ENCODE peak calls at places on chromosomes 2 and 18, in six cellular contexts. A is fibroblast of the aortic adventitia, P is NB4, Y is gastrocnemius medialis, D is HFF-Myc, Q is BJ. E is an unnamed sample.

GRCh38 chr2:172552547-172553291 is 3.2 kb upstream of the PDK1 start:
- DNase-seq in D (no peak), P (peak), Q (no peak), A (peak), Y (no peak), E (peak)

GRCh38 chr2:11417946-11418585 is 47.9 kb downstream of the E2F6 start:
- DNase-seq in Q (no peak), D (peak), Y (no peak), P (peak), A (no peak), E (no peak)

GRCh38 chr2:15096873-15097272 is 464.3 kb downstream of the NBAS start:
- DNase-seq in D (no peak), Q (no peak), P (no peak), A (no peak), Y (no peak), E (no peak)

GRCh38 chr2:199309973-199310372 is 147.8 kb downstream of the SATB2 start:
- DNase-seq in Q (no peak), D (no peak), P (no peak), Y (no peak), A (no peak), E (no peak)

GRCh38 chr2:190722061-190722759 is 73.3 kb downstream of the NAB1 start:
- DNase-seq in A (peak), P (no peak), Y (no peak), D (no peak), Q (no peak), E (no peak)

GRCh38 chr18:44495151-44495550 is 185.5 kb upstream of the SETBP1 start:
- DNase-seq in D (no peak), P (no peak), Q (no peak), A (no peak), Y (no peak), E (no peak)

GRCh38 chr2:45009303-45009927 is at the start of gene SIX2:
- DNase-seq in Q (peak), A (peak), D (peak), Y (peak), P (peak), E (peak)

GRCh38 chr18:54794819-54795218 is 33.5 kb upstream of the RAB27B start:
- DNase-seq in Y (no peak), D (no peak), Q (no peak), A (no peak), P (no peak), E (no peak)

GRCh38 chr2:6827516-6828298 is 38.0 kb downstream of the CMPK2 start:
- DNase-seq in D (no peak), Y (no peak), A (peak), Q (peak), P (peak), E (no peak)

GRCh38 chr2:64548795-64549194 is 24.7 kb downstream of the AFTPH start:
- DNase-seq in A (no peak), Y (no peak), D (no peak), Q (no peak), P (no peak), E (no peak)

GRCh38 chr2:230749111-230749510 is 36.5 kb downstream of the CAB39 start:
- DNase-seq in Q (no peak), D (no peak), P (no peak), A (peak), Y (no peak), E (no peak)

GRCh38 chr2:160388464-160389263 is 104.9 kb downstream of the RBMS1 start:
- DNase-seq in Q (no peak), A (no peak), Y (no peak), D (no peak), P (peak), E (no peak)

GRCh38 chr2:157875720-157876065 is 437 bp downstream of the ACVR1 start:
- DNase-seq in Y (no peak), Q (no peak), P (no peak), D (no peak), A (peak), E (no peak)

GRCh38 chr18:31206787-31207381 is 44.2 kb upstream of the DSC1 start:
- DNase-seq in Y (no peak), A (no peak), P (peak), Q (no peak), D (no peak), E (no peak)

GRCh38 chr2:147483293-147483669 is 361.5 kb upstream of the ACVR2A start:
- DNase-seq in P (no peak), Q (no peak), D (no peak), A (no peak), Y (no peak), E (no peak)

GRCh38 chr2:127083819-127084503 is 23.0 kb downstream of the BIN1 start:
- DNase-seq in Y (peak), D (no peak), A (peak), P (peak), Q (peak), E (peak)

GRCh38 chr2:42317486-42317885 is 43.5 kb downstream of the COX7A2L start:
- DNase-seq in P (no peak), D (no peak), Q (no peak), Y (no peak), A (no peak), E (no peak)

GRCh38 chr2:26559556-26559955 is 81.6 kb downstream of the CIB4 start:
- DNase-seq in Q (no peak), D (no peak), A (no peak), P (no peak), Y (no peak), E (no peak)

GRCh38 chr2:60794271-60794863 is 38.3 kb downstream of the PAPOLG start:
- DNase-seq in P (peak), Q (no peak), D (no peak), A (peak), Y (no peak), E (no peak)

GRCh38 chr2:238874330-238875050 is 26.6 kb downstream of the TWIST2 start:
- DNase-seq in A (peak), D (no peak), Y (no peak), P (no peak), Q (no peak), E (no peak)

GRCh38 chr2:177078416-177078815 is 134.2 kb upstream of the HNRNPA3 start:
- DNase-seq in P (peak), Y (no peak), D (no peak), Q (no peak), A (peak), E (no peak)

GRCh38 chr2:38862481-38862880 is 13.3 kb downstream of the DHX57 start:
- DNase-seq in D (no peak), A (no peak), Y (no peak), P (no peak), Q (no peak), E (peak)

GRCh38 chr18:53943463-53943862 is 281.0 kb downstream of the MBD2 start:
- DNase-seq in D (no peak), A (no peak), Q (no peak), Y (no peak), P (no peak), E (no peak)

DNA sequence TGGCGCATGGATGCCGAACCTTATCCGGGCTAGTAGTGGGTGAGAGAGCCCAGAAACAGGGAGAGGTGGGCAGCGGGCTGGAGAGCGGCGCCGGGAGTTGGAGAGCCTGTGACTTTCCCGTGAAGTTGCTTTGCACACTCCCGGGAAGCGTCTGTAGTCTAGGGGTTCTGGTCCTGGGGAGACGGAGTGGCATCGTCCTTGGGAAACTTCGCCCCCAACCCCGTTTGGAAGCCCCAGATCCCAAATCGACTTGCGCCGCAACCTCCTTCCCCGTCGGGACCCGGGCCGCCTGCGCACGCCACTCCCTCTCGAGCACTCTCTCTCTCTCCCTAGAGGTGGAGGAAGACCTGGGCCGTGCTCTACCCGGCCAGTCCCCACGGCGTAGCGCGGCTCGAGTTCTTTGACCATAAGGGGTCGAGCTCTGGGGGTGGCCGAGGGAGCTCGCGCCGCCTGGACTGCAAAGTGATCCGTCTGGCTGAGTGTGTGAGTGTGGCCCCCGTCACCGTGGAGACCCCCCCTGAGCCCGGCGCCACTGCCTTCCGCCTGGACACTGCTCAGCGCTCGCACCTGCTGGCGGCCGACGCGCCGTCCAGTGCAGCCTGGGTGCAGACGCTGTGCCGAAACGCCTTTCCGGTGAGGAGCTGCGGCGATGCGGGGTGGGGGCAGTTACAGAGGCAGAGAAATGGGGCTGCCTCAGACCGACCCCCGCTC is 456 bp downstream of the DOK1 start:
- DNase-seq in Q (no peak), Y (no peak), P (peak), A (no peak), D (no peak), E (no peak)
- H3K4me3 ChIP-seq in Q (peak), Y (peak), P (peak), A (peak), D (peak), E (peak)

DNA sequence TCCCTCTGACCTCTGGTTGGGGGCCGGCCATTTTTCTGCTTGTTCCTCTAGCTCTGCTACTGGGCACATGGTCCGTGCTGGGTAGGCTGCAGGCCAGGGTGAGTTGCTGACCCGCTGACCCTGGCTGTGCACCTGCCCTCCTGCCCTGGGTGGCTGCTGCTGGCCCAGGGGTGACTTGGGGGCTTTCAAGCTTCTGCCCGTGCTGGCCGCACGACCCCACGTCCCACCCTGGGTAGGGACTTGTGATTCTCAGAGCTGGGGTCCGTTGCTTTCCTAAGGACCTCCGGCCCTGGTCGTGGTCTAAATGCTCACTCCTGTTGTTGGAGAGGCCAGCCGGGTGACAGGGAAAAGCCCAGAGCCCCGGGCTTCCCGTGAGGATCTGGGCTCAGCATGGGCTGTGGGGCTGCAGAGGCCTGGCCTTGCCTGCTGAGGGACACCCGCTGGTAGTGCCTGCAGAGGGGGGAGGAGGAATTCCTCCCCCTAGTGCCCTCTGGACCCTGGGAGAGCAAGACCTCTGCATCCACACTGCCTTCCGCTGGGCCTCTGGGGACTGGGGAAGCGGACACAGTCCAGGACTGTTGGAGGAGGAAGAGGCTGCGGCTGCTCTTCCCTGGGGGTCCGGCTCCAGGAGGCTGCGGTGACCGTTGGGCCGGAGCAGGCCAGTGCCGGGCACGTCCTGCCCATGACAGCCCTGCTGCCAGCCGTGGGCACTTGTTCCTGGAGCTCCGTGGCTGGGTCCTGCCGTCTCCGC is 6.3 kb upstream of the GAL3ST2 start:
- DNase-seq in Q (no peak), A (no peak), P (no peak), Y (no peak), D (no peak), E (no peak)
- TF ChIP-seq CTCF in Q (no peak), A (no peak), P (no peak), Y (no peak), D (no peak), E (no peak)

DNA sequence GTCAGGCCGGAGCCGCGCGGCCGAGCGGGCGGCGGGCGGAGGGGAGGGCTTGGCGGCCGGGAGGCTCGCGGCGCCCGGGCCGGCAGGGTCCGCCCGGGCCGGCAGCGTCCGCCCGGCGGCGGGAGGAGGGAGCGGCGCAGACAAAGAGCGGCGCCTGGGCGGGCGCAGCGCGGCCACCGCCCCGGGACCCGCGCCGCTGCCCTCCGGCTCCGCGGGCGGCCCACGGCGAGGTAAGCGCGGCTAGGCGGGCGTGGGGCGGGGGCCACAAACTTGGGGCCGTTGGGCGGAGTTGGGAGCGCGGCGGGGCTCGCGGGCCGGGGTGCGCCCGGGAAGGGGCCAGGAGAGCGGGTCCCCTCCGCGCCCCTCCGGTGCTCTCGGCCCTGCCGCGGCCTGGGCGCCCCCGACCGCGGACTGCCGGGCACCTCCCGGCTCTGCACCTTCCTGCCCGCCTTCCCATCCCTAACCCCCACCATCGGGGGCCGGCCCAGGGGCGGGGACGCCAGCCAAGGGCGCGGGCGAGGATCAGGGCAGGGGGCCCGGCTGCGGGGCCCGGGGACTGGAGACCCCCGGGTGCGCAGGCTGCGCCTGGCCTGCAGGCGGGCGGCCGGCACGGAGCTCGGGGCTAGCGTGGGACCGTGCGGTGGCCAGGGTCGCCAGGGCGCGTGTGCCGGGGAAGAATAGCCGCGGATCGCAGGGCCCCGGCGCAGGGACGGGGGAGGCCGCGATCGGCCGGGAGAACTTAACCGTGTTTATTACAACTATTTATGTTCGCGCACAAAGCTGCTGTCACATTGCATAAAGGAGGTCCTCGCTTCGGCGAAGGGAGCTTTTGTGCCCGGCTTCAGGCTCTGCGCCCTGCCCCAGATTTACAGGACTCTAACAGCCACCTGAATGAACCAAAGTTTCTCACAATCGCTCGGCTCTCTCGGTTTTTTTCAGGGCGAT is at the start of gene NCK2:
- DNase-seq in Q (no peak), A (peak), D (no peak), P (peak), Y (no peak), E (no peak)
- H3K4me3 ChIP-seq in Q (peak), A (peak), D (peak), P (peak), Y (peak), E (peak)

GRCh38 chr2:109384308-109385271 is 229.2 kb downstream of the SEPTIN10 start:
- DNase-seq in Y (no peak), Q (no peak), D (no peak), P (peak), A (no peak), E (no peak)

GRCh38 chr2:109385506-109385905 is 228.3 kb downstream of the SEPTIN10 start:
- DNase-seq in Y (no peak), Q (no peak), D (no peak), P (no peak), A (no peak), E (no peak)

GRCh38 chr2:109386004-109386695 is 227.6 kb downstream of the SEPTIN10 start:
- DNase-seq in Y (no peak), P (no peak), A (no peak), D (no peak), Q (no peak), E (no peak)

GRCh38 chr2:109388018-109388417 is 225.7 kb downstream of the SEPTIN10 start:
- DNase-seq in P (no peak), Q (no peak), A (no peak), Y (no peak), D (no peak), E (no peak)

GRCh38 chr2:109387221-109387735 is 226.5 kb downstream of the SEPTIN10 start:
- DNase-seq in Y (no peak), D (no peak), A (no peak), P (no peak), Q (no peak), E (no peak)
- TF ChIP-seq CTCF in Y (no peak), D (no peak), A (no peak), P (no peak), Q (no peak), E (no peak)

GRCh38 chr18:75391275-75392115 is 36.0 kb downstream of the SMIM21 start:
- DNase-seq in D (no peak), Q (no peak), Y (no peak), A (no peak), P (no peak), E (no peak)
- H3K4me3 ChIP-seq in D (no peak), Q (no peak), Y (no peak), A (no peak), P (no peak), E (no peak)

DNA sequence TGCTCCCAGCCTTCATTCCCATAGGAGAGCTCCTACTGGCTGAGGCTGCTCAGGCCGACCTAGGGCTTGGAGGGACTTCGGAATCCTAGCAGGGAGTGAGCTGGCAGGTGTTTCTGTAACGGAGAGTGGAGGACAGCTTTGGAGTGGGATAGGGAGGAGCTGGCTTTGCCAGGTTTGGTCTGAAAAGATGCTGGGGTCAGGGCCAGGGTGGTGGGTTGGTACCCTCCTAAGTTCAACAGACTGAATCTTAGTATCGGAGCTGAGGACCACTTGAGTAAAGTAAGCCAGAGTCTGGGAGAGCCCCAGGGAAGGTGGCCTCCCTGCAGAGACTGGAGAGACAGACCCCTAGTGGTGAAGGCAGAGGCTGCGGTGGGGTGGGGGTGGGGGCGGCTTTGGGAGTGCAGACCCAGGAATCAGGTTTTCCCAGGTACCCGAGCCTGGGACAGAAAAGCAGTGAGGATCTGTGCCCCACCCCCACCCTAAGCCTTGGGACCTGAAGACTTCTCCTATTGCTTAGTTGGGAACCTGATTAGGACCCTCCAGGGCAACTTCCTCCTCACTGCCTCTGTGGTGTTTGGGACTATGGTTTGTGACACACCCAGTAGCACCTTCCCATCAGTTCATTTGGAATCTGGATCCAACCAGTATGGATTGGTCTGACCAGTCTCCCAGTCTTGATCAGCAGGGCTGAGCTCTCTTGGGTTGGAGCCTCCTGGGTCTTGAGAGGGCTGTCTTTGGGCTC is 3.0 kb downstream of the CNNM4 start:
- DNase-seq in Y (no peak), P (peak), D (no peak), A (peak), Q (no peak), E (no peak)
- TF ChIP-seq CTCF in Y (peak), P (peak), D (peak), A (peak), Q (peak), E (peak)

GRCh38 chr2:120442923-120443571 is 97.1 kb downstream of the INHBB start:
- DNase-seq in A (no peak), D (no peak), Y (no peak), Q (no peak), P (no peak), E (no peak)
- H3K4me3 ChIP-seq in A (no peak), D (no peak), Y (peak), Q (no peak), P (no peak), E (peak)

DNA sequence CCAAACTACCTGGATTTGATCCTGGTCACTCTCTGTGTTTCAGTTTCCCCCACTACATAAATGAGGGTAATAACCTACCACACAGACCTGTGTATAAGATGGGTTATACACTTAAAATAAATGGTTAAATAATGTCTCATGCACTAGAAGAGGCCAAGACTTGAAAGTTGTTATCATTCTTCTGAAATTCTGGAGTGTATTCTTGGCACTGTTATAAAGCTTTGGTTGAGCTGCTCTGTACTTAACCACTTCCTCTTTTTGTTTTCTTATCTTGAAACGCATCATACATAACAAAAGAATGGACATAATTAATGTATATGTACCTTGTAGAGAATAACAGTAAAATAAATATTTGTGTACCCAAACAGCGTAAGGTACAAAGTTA is 281.0 kb downstream of the AFF3 start:
- DNase-seq in D (no peak), P (peak), Y (no peak), Q (no peak), A (peak), E (no peak)
- TF ChIP-seq CTCF in D (no peak), P (no peak), Y (no peak), Q (no peak), A (no peak), E (no peak)

GRCh38 chr2:73979021-73979420 is 5.7 kb upstream of the TET3 start:
- DNase-seq in Q (no peak), A (no peak), Y (no peak), P (no peak), D (no peak), E (no peak)

GRCh38 chr2:73979686-73980085 is 5.0 kb upstream of the TET3 start:
- DNase-seq in Y (no peak), Q (peak), A (peak), D (no peak), P (peak), E (peak)

GRCh38 chr2:73982140-73982617 is 2.5 kb upstream of the TET3 start:
- DNase-seq in P (no peak), Y (no peak), Q (no peak), A (peak), D (no peak), E (no peak)

GRCh38 chr2:73981081-73981968 is 3.4 kb upstream of the TET3 start:
- DNase-seq in Q (no peak), A (no peak), P (peak), Y (no peak), D (no peak), E (no peak)

DNA sequence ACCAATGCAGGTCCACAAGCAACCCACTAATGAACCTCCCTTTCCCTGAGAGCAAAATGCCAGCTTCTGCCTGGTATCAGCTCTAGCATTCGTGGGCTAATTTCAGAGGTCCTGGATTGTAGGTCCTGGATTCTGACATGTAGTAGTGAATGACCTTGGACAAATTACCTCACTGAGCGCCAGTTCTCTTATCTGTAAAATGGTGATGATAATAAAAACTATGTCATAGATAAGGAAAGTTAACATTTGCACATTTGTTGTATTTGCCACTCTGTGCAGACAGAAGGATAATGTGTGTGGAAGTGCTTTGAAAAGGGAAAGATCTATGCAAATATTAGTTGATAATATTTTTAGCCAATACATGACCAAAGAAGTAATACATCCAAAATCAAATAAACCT is 4.1 kb upstream of the TET3 start:
- DNase-seq in Y (no peak), D (no peak), P (no peak), Q (no peak), A (no peak), E (no peak)
- H3K4me3 ChIP-seq in Y (no peak), D (peak), P (peak), Q (no peak), A (no peak), E (no peak)